ENCODE peak calls at places on chromosomes 13 and 19, in four cellular contexts. One of them, this sample, is unnamed.
A peak's percentile ranks its signal among the peaks of the same experiment; 100 is the strongest.

GRCh38 chr13:102658678-102659077 is 36.2 kb downstream of the METTL21C start:
- DNase-seq in stomach: no peak
- DNase-seq in astrocyte of the cerebellum: no peak
- DNase-seq in activated T-helper 1 cell treated with Interleukin-2 at 50 U/mL for 16 hours: no peak
- DNase-seq in this sample: peak; percentile 34

GRCh38 chr13:106350208-106350607 is 185.3 kb downstream of the EFNB2 start:
- DNase-seq in astrocyte of the cerebellum: no peak
- DNase-seq in activated T-helper 1 cell treated with Interleukin-2 at 50 U/mL for 16 hours: no peak
- DNase-seq in stomach: peak; percentile 72
- DNase-seq in this sample: no peak

GRCh38 chr13:32475403-32475802 is 47.5 kb upstream of the N4BP2L1 start:
- DNase-seq in activated T-helper 1 cell treated with Interleukin-2 at 50 U/mL for 16 hours: no peak
- DNase-seq in astrocyte of the cerebellum: no peak
- DNase-seq in stomach: no peak
- DNase-seq in this sample: peak; percentile 82

GRCh38 chr13:42753697-42754096 is 27.7 kb upstream of the FAM216B start:
- DNase-seq in activated T-helper 1 cell treated with Interleukin-2 at 50 U/mL for 16 hours: no peak
- DNase-seq in stomach: no peak
- DNase-seq in astrocyte of the cerebellum: no peak
- DNase-seq in this sample: peak; percentile 20

GRCh38 chr13:114124921-114125320 is 7.5 kb downstream of the RASA3 start:
- DNase-seq in stomach: no peak
- DNase-seq in astrocyte of the cerebellum: peak; percentile 85
- DNase-seq in activated T-helper 1 cell treated with Interleukin-2 at 50 U/mL for 16 hours: peak; percentile 39
- DNase-seq in this sample: peak; percentile 94

GRCh38 chr19:3604987-3605343 is 1.7 kb downstream of the TBXA2R start:
- DNase-seq in activated T-helper 1 cell treated with Interleukin-2 at 50 U/mL for 16 hours: no peak
- DNase-seq in astrocyte of the cerebellum: no peak
- DNase-seq in stomach: no peak
- DNase-seq in this sample: no peak

GRCh38 chr13:110097013-110097412 is 209.9 kb downstream of the COL4A1 start:
- DNase-seq in stomach: no peak
- DNase-seq in astrocyte of the cerebellum: no peak
- DNase-seq in activated T-helper 1 cell treated with Interleukin-2 at 50 U/mL for 16 hours: no peak
- DNase-seq in this sample: no peak

GRCh38 chr19:34363094-34363493 is 1.9 kb upstream of the GPI start:
- DNase-seq in stomach: no peak
- DNase-seq in activated T-helper 1 cell treated with Interleukin-2 at 50 U/mL for 16 hours: no peak
- DNase-seq in astrocyte of the cerebellum: no peak
- DNase-seq in this sample: peak; percentile 44

GRCh38 chr19:28943651-28944050 is 269.3 kb downstream of the UQCRFS1 start:
- DNase-seq in astrocyte of the cerebellum: no peak
- DNase-seq in stomach: no peak
- DNase-seq in activated T-helper 1 cell treated with Interleukin-2 at 50 U/mL for 16 hours: no peak
- DNase-seq in this sample: no peak

GRCh38 chr19:30076101-30076551 is 134.1 kb downstream of the URI1 start:
- DNase-seq in stomach: no peak
- DNase-seq in astrocyte of the cerebellum: no peak
- DNase-seq in activated T-helper 1 cell treated with Interleukin-2 at 50 U/mL for 16 hours: no peak
- DNase-seq in this sample: no peak